ENCODE peak calls at places on chromosomes 5 and 9, in ten cellular contexts. S, W, B, X, K, E, O, F, H and U are unnamed samples.

GRCh38 chr9:28289732-28290131 is 716.5 kb upstream of the C9orf72 start:
- DNase-seq in K (no peak), H (no peak), W (no peak), X (no peak), B (no peak), O (no peak), E (peak; percentile 87), S (no peak), F (no peak), U (no peak)

GRCh38 chr5:143019157-143019556 is 249.0 kb downstream of the ARHGAP26 start:
- DNase-seq in O (no peak), K (no peak), H (no peak), B (no peak), S (no peak), F (no peak), X (no peak), W (no peak), E (no peak), U (no peak)

GRCh38 chr5:122236270-122236669 is 75.8 kb upstream of the SNCAIP start:
- DNase-seq in H (no peak), B (no peak), E (peak; percentile 25), O (no peak), S (no peak), W (no peak), K (no peak), F (peak; percentile 39), X (no peak), U (no peak)

GRCh38 chr9:134922932-134923240 is 5.2 kb upstream of the FCN1 start:
- DNase-seq in K (no peak), X (no peak), S (no peak), E (no peak), H (no peak), W (no peak), O (no peak), F (no peak), B (no peak), U (no peak)

GRCh38 chr5:136399512-136399911 is 34.2 kb upstream of the TRPC7 start:
- DNase-seq in E (no peak), B (no peak), X (no peak), W (no peak), K (no peak), S (no peak), F (no peak), O (no peak), H (no peak), U (no peak)

GRCh38 chr9:16191691-16192402 is 639.0 kb downstream of the CCDC171 start:
- DNase-seq in F (peak; percentile 90), E (peak; percentile 75), O (peak; percentile 46), K (peak; percentile 46), W (no peak), S (peak; percentile 5), X (peak; percentile 25), B (peak; percentile 76), H (no peak), U (peak; percentile 78)

GRCh38 chr9:85897853-85898252 is 43.1 kb upstream of the NAA35 start:
- DNase-seq in S (no peak), B (no peak), O (no peak), W (no peak), X (no peak), K (no peak), H (no peak), F (no peak), E (no peak), U (no peak)

GRCh38 chr5:74201334-74202081 is 439.0 kb downstream of the ENC1 start:
- DNase-seq in X (no peak), S (no peak), F (peak; percentile 59), K (no peak), B (no peak), O (no peak), W (no peak), H (no peak), E (peak; percentile 83), U (peak; percentile 44)